ENCODE peak calls at places on chromosomes 16 and 17, in six cellular contexts. One of them, this sample, is unnamed.

GRCh38 chr17:80482555-80483308 is 6.3 kb upstream of the NPTX1 start:
- DNase-seq in IMR-90: no peak
- DNase-seq in WTC11: no peak
- DNase-seq in activated B cell treated with CpG ODN at 0.5 μM for 24 hours: no peak
- DNase-seq in nephron progenitor cell: no peak
- DNase-seq in AG10803: no peak
- DNase-seq in this sample: no peak

GRCh38 chr17:81084691-81085419 is 49.9 kb downstream of the BAIAP2 start:
- DNase-seq in IMR-90: no peak
- DNase-seq in WTC11: no peak
- DNase-seq in activated B cell treated with CpG ODN at 0.5 μM for 24 hours: no peak
- DNase-seq in nephron progenitor cell: no peak
- DNase-seq in AG10803: no peak
- DNase-seq in this sample: no peak

GRCh38 chr17:76138234-76138895 is 2.7 kb downstream of the FOXJ1 start:
- DNase-seq in IMR-90: no peak
- DNase-seq in WTC11: peak; percentile 31
- DNase-seq in activated B cell treated with CpG ODN at 0.5 μM for 24 hours: no peak
- DNase-seq in nephron progenitor cell: peak; percentile 63
- DNase-seq in AG10803: no peak
- DNase-seq in this sample: peak; percentile 73

GRCh38 chr17:15263206-15263579 is 1.9 kb downstream of the PMP22 start:
- DNase-seq in IMR-90: peak; percentile 73
- DNase-seq in WTC11: peak; percentile 57
- DNase-seq in activated B cell treated with CpG ODN at 0.5 μM for 24 hours: no peak
- DNase-seq in nephron progenitor cell: peak; percentile 53
- DNase-seq in AG10803: peak; percentile 91
- DNase-seq in this sample: no peak

GRCh38 chr17:60311186-60311585 is 80.7 kb downstream of the USP32 start:
- DNase-seq in IMR-90: peak; percentile 43
- DNase-seq in WTC11: no peak
- DNase-seq in activated B cell treated with CpG ODN at 0.5 μM for 24 hours: no peak
- DNase-seq in nephron progenitor cell: no peak
- DNase-seq in AG10803: no peak
- DNase-seq in this sample: no peak

GRCh38 chr17:61452301-61453290 is at the start of gene TBX4:
- DNase-seq in IMR-90: no peak
- DNase-seq in WTC11: peak; percentile 66
- DNase-seq in activated B cell treated with CpG ODN at 0.5 μM for 24 hours: no peak
- DNase-seq in nephron progenitor cell: peak; percentile 58
- DNase-seq in AG10803: no peak
- DNase-seq in this sample: no peak

GRCh38 chr17:63189082-63189481 is 223.0 kb downstream of the TANC2 start:
- DNase-seq in IMR-90: peak; percentile 78
- DNase-seq in WTC11: no peak
- DNase-seq in activated B cell treated with CpG ODN at 0.5 μM for 24 hours: no peak
- DNase-seq in nephron progenitor cell: no peak
- DNase-seq in AG10803: peak; percentile 66
- DNase-seq in this sample: no peak

GRCh38 chr16:87484487-87485331 is 8.1 kb downstream of the ZCCHC14 start:
- DNase-seq in IMR-90: no peak
- DNase-seq in WTC11: no peak
- DNase-seq in activated B cell treated with CpG ODN at 0.5 μM for 24 hours: no peak
- DNase-seq in nephron progenitor cell: no peak
- DNase-seq in AG10803: no peak
- DNase-seq in this sample: no peak

GRCh38 chr16:9256196-9256595 is 164.8 kb downstream of the HAPSTR1 start:
- DNase-seq in IMR-90: no peak
- DNase-seq in WTC11: peak; percentile 90
- DNase-seq in activated B cell treated with CpG ODN at 0.5 μM for 24 hours: no peak
- DNase-seq in nephron progenitor cell: peak; percentile 62
- DNase-seq in AG10803: no peak
- DNase-seq in this sample: peak; percentile 25

GRCh38 chr16:6146874-6147425 is 1049.4 kb upstream of the EEF2KMT start:
- DNase-seq in IMR-90: no peak
- DNase-seq in WTC11: no peak
- DNase-seq in activated B cell treated with CpG ODN at 0.5 μM for 24 hours: no peak
- DNase-seq in nephron progenitor cell: no peak
- DNase-seq in AG10803: no peak
- DNase-seq in this sample: no peak

GRCh38 chr17:66830451-66830850 is 4.5 kb upstream of the CACNG5 start:
- DNase-seq in IMR-90: no peak
- DNase-seq in WTC11: peak; percentile 25
- DNase-seq in activated B cell treated with CpG ODN at 0.5 μM for 24 hours: no peak
- DNase-seq in nephron progenitor cell: no peak
- DNase-seq in AG10803: no peak
- DNase-seq in this sample: no peak

GRCh38 chr17:30226878-30227277 is 8.6 kb downstream of the SLC6A4 start:
- DNase-seq in IMR-90: no peak
- DNase-seq in WTC11: no peak
- DNase-seq in activated B cell treated with CpG ODN at 0.5 μM for 24 hours: no peak
- DNase-seq in nephron progenitor cell: no peak
- DNase-seq in AG10803: no peak
- DNase-seq in this sample: no peak

GRCh38 chr17:75472119-75472518 is 15.7 kb downstream of the TMEM94 start:
- DNase-seq in IMR-90: no peak
- DNase-seq in WTC11: no peak
- DNase-seq in activated B cell treated with CpG ODN at 0.5 μM for 24 hours: no peak
- DNase-seq in nephron progenitor cell: no peak
- DNase-seq in AG10803: no peak
- DNase-seq in this sample: no peak

GRCh38 chr16:3589441-3589921 is 12.3 kb upstream of the NLRC3 start:
- DNase-seq in IMR-90: no peak
- DNase-seq in WTC11: no peak
- DNase-seq in activated B cell treated with CpG ODN at 0.5 μM for 24 hours: no peak
- DNase-seq in nephron progenitor cell: no peak
- DNase-seq in AG10803: no peak
- DNase-seq in this sample: no peak

GRCh38 chr17:39404542-39405378 is 3.3 kb upstream of the FBXL20 start:
- DNase-seq in IMR-90: peak; percentile 91
- DNase-seq in WTC11: no peak
- DNase-seq in activated B cell treated with CpG ODN at 0.5 μM for 24 hours: no peak
- DNase-seq in nephron progenitor cell: no peak
- DNase-seq in AG10803: peak; percentile 86
- DNase-seq in this sample: no peak

GRCh38 chr17:77836557-77837041 is 121.9 kb upstream of the TNRC6C start:
- DNase-seq in IMR-90: peak; percentile 60
- DNase-seq in WTC11: no peak
- DNase-seq in activated B cell treated with CpG ODN at 0.5 μM for 24 hours: no peak
- DNase-seq in nephron progenitor cell: no peak
- DNase-seq in AG10803: peak; percentile 36
- DNase-seq in this sample: no peak

GRCh38 chr17:418421-418751 is 65.8 kb upstream of the RPH3AL start:
- DNase-seq in IMR-90: no peak
- DNase-seq in WTC11: no peak
- DNase-seq in activated B cell treated with CpG ODN at 0.5 μM for 24 hours: no peak
- DNase-seq in nephron progenitor cell: no peak
- DNase-seq in AG10803: no peak
- DNase-seq in this sample: no peak

GRCh38 chr17:77445908-77446535 is 305.3 kb downstream of the SEC14L1 start:
- DNase-seq in IMR-90: peak; percentile 56
- DNase-seq in WTC11: no peak
- DNase-seq in activated B cell treated with CpG ODN at 0.5 μM for 24 hours: no peak
- DNase-seq in nephron progenitor cell: no peak
- DNase-seq in AG10803: no peak
- DNase-seq in this sample: no peak

GRCh38 chr16:12542818-12543699 is 260.6 kb downstream of the CPPED1 start:
- DNase-seq in IMR-90: no peak
- DNase-seq in WTC11: no peak
- DNase-seq in activated B cell treated with CpG ODN at 0.5 μM for 24 hours: no peak
- DNase-seq in nephron progenitor cell: no peak
- DNase-seq in AG10803: no peak
- DNase-seq in this sample: no peak

GRCh38 chr16:3058173-3059030 is 7.0 kb upstream of the IL32 start:
- DNase-seq in IMR-90: no peak
- DNase-seq in WTC11: peak; percentile 76
- DNase-seq in activated B cell treated with CpG ODN at 0.5 μM for 24 hours: no peak
- DNase-seq in nephron progenitor cell: peak; percentile 58
- DNase-seq in AG10803: peak; percentile 12
- DNase-seq in this sample: peak; percentile 36

GRCh38 chr17:17300624-17301568 is 2.3 kb upstream of the NT5M start:
- DNase-seq in IMR-90: peak; percentile 51
- DNase-seq in WTC11: peak; percentile 96
- DNase-seq in activated B cell treated with CpG ODN at 0.5 μM for 24 hours: peak; percentile 36
- DNase-seq in nephron progenitor cell: peak; percentile 91
- DNase-seq in AG10803: peak; percentile 45
- DNase-seq in this sample: peak; percentile 51

GRCh38 chr17:78897639-78897996 is 5.4 kb downstream of the CEP295NL start:
- DNase-seq in IMR-90: no peak
- DNase-seq in WTC11: no peak
- DNase-seq in activated B cell treated with CpG ODN at 0.5 μM for 24 hours: no peak
- DNase-seq in nephron progenitor cell: no peak
- DNase-seq in AG10803: no peak
- DNase-seq in this sample: no peak

GRCh38 chr17:78896834-78897638 is 6.0 kb downstream of the CEP295NL start:
- DNase-seq in IMR-90: no peak
- DNase-seq in WTC11: no peak
- DNase-seq in activated B cell treated with CpG ODN at 0.5 μM for 24 hours: no peak
- DNase-seq in nephron progenitor cell: no peak
- DNase-seq in AG10803: no peak
- DNase-seq in this sample: no peak

GRCh38 chr17:78895322-78895721 is 7.7 kb downstream of the CEP295NL start:
- DNase-seq in IMR-90: no peak
- DNase-seq in WTC11: no peak
- DNase-seq in activated B cell treated with CpG ODN at 0.5 μM for 24 hours: no peak
- DNase-seq in nephron progenitor cell: no peak
- DNase-seq in AG10803: no peak
- DNase-seq in this sample: no peak

GRCh38 chr17:78898075-78898836 is 4.7 kb downstream of the CEP295NL start:
- DNase-seq in IMR-90: no peak
- DNase-seq in WTC11: no peak
- DNase-seq in activated B cell treated with CpG ODN at 0.5 μM for 24 hours: no peak
- DNase-seq in nephron progenitor cell: peak; percentile 34
- DNase-seq in AG10803: no peak
- DNase-seq in this sample: no peak

GRCh38 chr17:78896091-78896833 is 6.7 kb downstream of the CEP295NL start:
- DNase-seq in IMR-90: no peak
- DNase-seq in WTC11: no peak
- DNase-seq in activated B cell treated with CpG ODN at 0.5 μM for 24 hours: no peak
- DNase-seq in nephron progenitor cell: no peak
- DNase-seq in AG10803: no peak
- DNase-seq in this sample: no peak
- TF ChIP-seq CTCF in IMR-90: no peak
- TF ChIP-seq CTCF in WTC11: no peak
- TF ChIP-seq CTCF in activated B cell treated with CpG ODN at 0.5 μM for 24 hours: no peak
- TF ChIP-seq CTCF in nephron progenitor cell: no peak
- TF ChIP-seq CTCF in AG10803: peak; percentile 12
- TF ChIP-seq CTCF in this sample: no peak

GRCh38 chr17:5024604-5025003 is 10.6 kb downstream of the SLC52A1 start:
- DNase-seq in IMR-90: no peak
- DNase-seq in WTC11: no peak
- DNase-seq in activated B cell treated with CpG ODN at 0.5 μM for 24 hours: no peak
- DNase-seq in nephron progenitor cell: no peak
- DNase-seq in AG10803: no peak
- DNase-seq in this sample: no peak

GRCh38 chr17:5023588-5024147 is 11.6 kb downstream of the SLC52A1 start:
- DNase-seq in IMR-90: no peak
- DNase-seq in WTC11: no peak
- DNase-seq in activated B cell treated with CpG ODN at 0.5 μM for 24 hours: no peak
- DNase-seq in nephron progenitor cell: no peak
- DNase-seq in AG10803: no peak
- DNase-seq in this sample: no peak

GRCh38 chr17:5020502-5021023 is 14.7 kb downstream of the SLC52A1 start:
- DNase-seq in IMR-90: no peak
- DNase-seq in WTC11: no peak
- DNase-seq in activated B cell treated with CpG ODN at 0.5 μM for 24 hours: no peak
- DNase-seq in nephron progenitor cell: no peak
- DNase-seq in AG10803: no peak
- DNase-seq in this sample: no peak

GRCh38 chr17:5022171-5022711 is 13.0 kb downstream of the SLC52A1 start:
- DNase-seq in IMR-90: no peak
- DNase-seq in WTC11: no peak
- DNase-seq in activated B cell treated with CpG ODN at 0.5 μM for 24 hours: no peak
- DNase-seq in nephron progenitor cell: no peak
- DNase-seq in AG10803: no peak
- DNase-seq in this sample: no peak

GRCh38 chr17:5019475-5019956 is 15.7 kb downstream of the SLC52A1 start:
- DNase-seq in IMR-90: peak; percentile 12
- DNase-seq in WTC11: peak; percentile 44
- DNase-seq in activated B cell treated with CpG ODN at 0.5 μM for 24 hours: peak; percentile 31
- DNase-seq in nephron progenitor cell: no peak
- DNase-seq in AG10803: no peak
- DNase-seq in this sample: no peak
- TF ChIP-seq CTCF in IMR-90: peak; percentile 3
- TF ChIP-seq CTCF in WTC11: no peak
- TF ChIP-seq CTCF in activated B cell treated with CpG ODN at 0.5 μM for 24 hours: no peak
- TF ChIP-seq CTCF in nephron progenitor cell: no peak
- TF ChIP-seq CTCF in AG10803: no peak
- TF ChIP-seq CTCF in this sample: no peak

GRCh38 chr16:72367841-72368240 is 195.9 kb upstream of the PMFBP1 start:
- DNase-seq in IMR-90: no peak
- DNase-seq in WTC11: no peak
- DNase-seq in activated B cell treated with CpG ODN at 0.5 μM for 24 hours: no peak
- DNase-seq in nephron progenitor cell: no peak
- DNase-seq in AG10803: peak; percentile 45
- DNase-seq in this sample: no peak

GRCh38 chr16:72371307-72372081 is 199.5 kb upstream of the PMFBP1 start:
- DNase-seq in IMR-90: peak; percentile 25
- DNase-seq in WTC11: peak; percentile 44
- DNase-seq in activated B cell treated with CpG ODN at 0.5 μM for 24 hours: no peak
- DNase-seq in nephron progenitor cell: peak; percentile 66
- DNase-seq in AG10803: peak; percentile 58
- DNase-seq in this sample: peak; percentile 10

GRCh38 chr16:72369273-72369672 is 197.3 kb upstream of the PMFBP1 start:
- DNase-seq in IMR-90: no peak
- DNase-seq in WTC11: no peak
- DNase-seq in activated B cell treated with CpG ODN at 0.5 μM for 24 hours: no peak
- DNase-seq in nephron progenitor cell: no peak
- DNase-seq in AG10803: no peak
- DNase-seq in this sample: no peak

GRCh38 chr16:72372646-72373045 is 200.7 kb upstream of the PMFBP1 start:
- DNase-seq in IMR-90: no peak
- DNase-seq in WTC11: no peak
- DNase-seq in activated B cell treated with CpG ODN at 0.5 μM for 24 hours: no peak
- DNase-seq in nephron progenitor cell: no peak
- DNase-seq in AG10803: no peak
- DNase-seq in this sample: no peak

DNA sequence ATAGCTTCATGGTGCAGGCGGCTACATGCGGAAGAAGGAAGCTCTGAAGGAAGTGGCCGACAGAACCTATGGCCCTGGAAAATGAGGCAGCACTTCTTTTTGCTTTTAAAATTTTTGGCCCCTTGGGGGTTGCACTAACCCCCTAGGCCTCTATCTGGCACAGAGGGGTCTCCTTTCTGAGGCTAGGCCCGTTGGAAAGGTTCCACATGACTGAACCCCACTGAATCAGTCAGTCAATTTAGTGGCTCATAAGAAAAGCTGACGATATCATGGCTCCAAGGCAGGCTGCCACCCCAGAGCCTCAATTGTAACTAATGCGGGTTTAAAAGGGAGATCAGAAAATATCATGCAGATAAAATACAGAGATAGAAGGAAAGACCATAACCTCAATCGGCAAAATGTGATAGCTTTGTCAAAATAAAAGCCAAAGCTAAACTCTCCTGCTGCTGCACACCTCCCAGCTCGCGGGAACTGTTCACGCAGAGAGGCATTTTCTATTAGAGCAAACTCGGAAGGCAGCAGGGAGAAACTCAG is 200.2 kb upstream of the PMFBP1 start:
- DNase-seq in IMR-90: no peak
- DNase-seq in WTC11: no peak
- DNase-seq in activated B cell treated with CpG ODN at 0.5 μM for 24 hours: no peak
- DNase-seq in nephron progenitor cell: peak; percentile 4
- DNase-seq in AG10803: no peak
- DNase-seq in this sample: no peak
- TF ChIP-seq CTCF in IMR-90: no peak
- TF ChIP-seq CTCF in WTC11: no peak
- TF ChIP-seq CTCF in activated B cell treated with CpG ODN at 0.5 μM for 24 hours: no peak
- TF ChIP-seq CTCF in nephron progenitor cell: no peak
- TF ChIP-seq CTCF in AG10803: no peak
- TF ChIP-seq CTCF in this sample: no peak

GRCh38 chr17:45782889-45783592 is 1.1 kb upstream of the CRHR1 start:
- DNase-seq in IMR-90: no peak
- DNase-seq in WTC11: peak; percentile 80
- DNase-seq in activated B cell treated with CpG ODN at 0.5 μM for 24 hours: no peak
- DNase-seq in nephron progenitor cell: peak; percentile 88
- DNase-seq in AG10803: no peak
- DNase-seq in this sample: peak; percentile 61
- TF ChIP-seq CTCF in IMR-90: peak; percentile 29
- TF ChIP-seq CTCF in WTC11: peak; percentile 83
- TF ChIP-seq CTCF in activated B cell treated with CpG ODN at 0.5 μM for 24 hours: no peak
- TF ChIP-seq CTCF in nephron progenitor cell: peak; percentile 94
- TF ChIP-seq CTCF in AG10803: no peak
- TF ChIP-seq CTCF in this sample: peak; percentile 83

This sample was measured in progenitor cell of endocrine pancreas.